ENCODE peak calls at places on chromosomes 5 and 9, in eight cellular contexts. One of them, this sample, is unnamed.

GRCh38 chr9:92713528-92713927 is 43.6 kb upstream of the IPPK start:
- DNase-seq in neural progenitor cell: no peak
- DNase-seq in HCT116: no peak
- DNase-seq in astrocyte: no peak
- DNase-seq in PC-3: no peak
- DNase-seq in GM23248: no peak
- DNase-seq in fibroblast of lung: no peak
- DNase-seq in hepatocyte: no peak
- DNase-seq in this sample: no peak

GRCh38 chr9:120916573-120916972 is 10.0 kb downstream of the TRAF1 start:
- DNase-seq in neural progenitor cell: no peak
- DNase-seq in HCT116: no peak
- DNase-seq in astrocyte: no peak
- DNase-seq in PC-3: no peak
- DNase-seq in GM23248: peak
- DNase-seq in fibroblast of lung: peak
- DNase-seq in hepatocyte: peak
- DNase-seq in this sample: no peak

GRCh38 chr5:386432-387341 is 56.3 kb upstream of the EXOC3 start:
- DNase-seq in neural progenitor cell: no peak
- DNase-seq in HCT116: no peak
- DNase-seq in astrocyte: no peak
- DNase-seq in PC-3: peak
- DNase-seq in GM23248: no peak
- DNase-seq in fibroblast of lung: peak
- DNase-seq in hepatocyte: peak
- DNase-seq in this sample: no peak

GRCh38 chr5:31196309-31196708 is 2.8 kb downstream of the CDH6 start:
- DNase-seq in neural progenitor cell: peak
- DNase-seq in HCT116: no peak
- DNase-seq in astrocyte: peak
- DNase-seq in PC-3: peak
- DNase-seq in GM23248: peak
- DNase-seq in fibroblast of lung: peak
- DNase-seq in hepatocyte: peak
- DNase-seq in this sample: no peak

GRCh38 chr5:76363385-76364261 is 39.5 kb upstream of the IQGAP2 start:
- DNase-seq in neural progenitor cell: no peak
- DNase-seq in HCT116: no peak
- DNase-seq in astrocyte: no peak
- DNase-seq in PC-3: no peak
- DNase-seq in GM23248: no peak
- DNase-seq in fibroblast of lung: peak
- DNase-seq in hepatocyte: no peak
- DNase-seq in this sample: no peak

GRCh38 chr5:96885518-96886338 is 9.4 kb downstream of the ERAP2 start:
- DNase-seq in neural progenitor cell: no peak
- DNase-seq in HCT116: no peak
- DNase-seq in astrocyte: peak
- DNase-seq in PC-3: no peak
- DNase-seq in GM23248: no peak
- DNase-seq in fibroblast of lung: no peak
- DNase-seq in hepatocyte: no peak
- DNase-seq in this sample: no peak

GRCh38 chr5:39623291-39623865 is 198.6 kb upstream of the DAB2 start:
- DNase-seq in neural progenitor cell: no peak
- DNase-seq in HCT116: no peak
- DNase-seq in astrocyte: no peak
- DNase-seq in PC-3: no peak
- DNase-seq in GM23248: no peak
- DNase-seq in fibroblast of lung: no peak
- DNase-seq in hepatocyte: no peak
- DNase-seq in this sample: no peak

GRCh38 chr5:61051267-61051666 is 106.3 kb downstream of the NDUFAF2 start:
- DNase-seq in neural progenitor cell: no peak
- DNase-seq in HCT116: peak
- DNase-seq in astrocyte: peak
- DNase-seq in PC-3: peak
- DNase-seq in GM23248: peak
- DNase-seq in fibroblast of lung: peak
- DNase-seq in hepatocyte: peak
- DNase-seq in this sample: peak

GRCh38 chr5:39716532-39716971 is 291.8 kb upstream of the DAB2 start:
- DNase-seq in neural progenitor cell: peak
- DNase-seq in HCT116: peak
- DNase-seq in astrocyte: peak
- DNase-seq in PC-3: peak
- DNase-seq in GM23248: peak
- DNase-seq in fibroblast of lung: peak
- DNase-seq in hepatocyte: peak
- DNase-seq in this sample: peak

GRCh38 chr5:178319541-178320041 is 87.0 kb upstream of the PHYKPL start:
- DNase-seq in neural progenitor cell: no peak
- DNase-seq in HCT116: no peak
- DNase-seq in astrocyte: no peak
- DNase-seq in PC-3: no peak
- DNase-seq in GM23248: no peak
- DNase-seq in fibroblast of lung: no peak
- DNase-seq in hepatocyte: no peak
- DNase-seq in this sample: no peak

GRCh38 chr9:110178281-110178680 is 29.7 kb downstream of the C9orf152 start:
- DNase-seq in neural progenitor cell: no peak
- DNase-seq in HCT116: no peak
- DNase-seq in astrocyte: no peak
- DNase-seq in PC-3: peak
- DNase-seq in GM23248: no peak
- DNase-seq in fibroblast of lung: no peak
- DNase-seq in hepatocyte: no peak
- DNase-seq in this sample: peak

GRCh38 chr5:34695275-34696032 is 39.3 kb downstream of the RAI14 start:
- DNase-seq in neural progenitor cell: no peak
- DNase-seq in HCT116: no peak
- DNase-seq in astrocyte: no peak
- DNase-seq in PC-3: no peak
- DNase-seq in GM23248: peak
- DNase-seq in fibroblast of lung: no peak
- DNase-seq in hepatocyte: no peak
- DNase-seq in this sample: no peak

GRCh38 chr9:110977259-110977709 is 61.0 kb downstream of the LPAR1 start:
- DNase-seq in neural progenitor cell: no peak
- DNase-seq in HCT116: peak
- DNase-seq in astrocyte: peak
- DNase-seq in PC-3: peak
- DNase-seq in GM23248: peak
- DNase-seq in fibroblast of lung: peak
- DNase-seq in hepatocyte: no peak
- DNase-seq in this sample: peak

GRCh38 chr5:35811108-35811741 is 45.5 kb upstream of the IL7R start:
- DNase-seq in neural progenitor cell: no peak
- DNase-seq in HCT116: no peak
- DNase-seq in astrocyte: peak
- DNase-seq in PC-3: peak
- DNase-seq in GM23248: peak
- DNase-seq in fibroblast of lung: no peak
- DNase-seq in hepatocyte: no peak
- DNase-seq in this sample: peak

GRCh38 chr5:68041293-68041692 is 174.3 kb upstream of the PIK3R1 start:
- DNase-seq in neural progenitor cell: no peak
- DNase-seq in HCT116: no peak
- DNase-seq in astrocyte: no peak
- DNase-seq in PC-3: no peak
- DNase-seq in GM23248: no peak
- DNase-seq in fibroblast of lung: no peak
- DNase-seq in hepatocyte: no peak
- DNase-seq in this sample: no peak

GRCh38 chr9:119986205-119986604 is 593.8 kb downstream of the CDK5RAP2 start:
- DNase-seq in neural progenitor cell: no peak
- DNase-seq in HCT116: no peak
- DNase-seq in astrocyte: no peak
- DNase-seq in PC-3: no peak
- DNase-seq in GM23248: no peak
- DNase-seq in fibroblast of lung: no peak
- DNase-seq in hepatocyte: no peak
- DNase-seq in this sample: no peak

GRCh38 chr5:14696057-14696456 is 31.5 kb downstream of the OTULIN start:
- DNase-seq in neural progenitor cell: no peak
- DNase-seq in HCT116: no peak
- DNase-seq in astrocyte: no peak
- DNase-seq in PC-3: no peak
- DNase-seq in GM23248: peak
- DNase-seq in fibroblast of lung: no peak
- DNase-seq in hepatocyte: no peak
- DNase-seq in this sample: no peak

GRCh38 chr9:93248373-93248772 is 64.4 kb downstream of the WNK2 start:
- DNase-seq in neural progenitor cell: no peak
- DNase-seq in HCT116: no peak
- DNase-seq in astrocyte: no peak
- DNase-seq in PC-3: no peak
- DNase-seq in GM23248: no peak
- DNase-seq in fibroblast of lung: no peak
- DNase-seq in hepatocyte: no peak
- DNase-seq in this sample: no peak

GRCh38 chr5:172414618-172415599 is 39.4 kb downstream of the SH3PXD2B start:
- DNase-seq in neural progenitor cell: no peak
- DNase-seq in HCT116: no peak
- DNase-seq in astrocyte: no peak
- DNase-seq in PC-3: peak
- DNase-seq in GM23248: peak
- DNase-seq in fibroblast of lung: no peak
- DNase-seq in hepatocyte: peak
- DNase-seq in this sample: no peak

GRCh38 chr9:95283678-95284077 is 33.8 kb downstream of the FANCC start:
- DNase-seq in neural progenitor cell: no peak
- DNase-seq in HCT116: no peak
- DNase-seq in astrocyte: no peak
- DNase-seq in PC-3: peak
- DNase-seq in GM23248: peak
- DNase-seq in fibroblast of lung: no peak
- DNase-seq in hepatocyte: no peak
- DNase-seq in this sample: no peak

GRCh38 chr9:71733176-71733575 is 35.1 kb downstream of the CEMIP2 start:
- DNase-seq in neural progenitor cell: no peak
- DNase-seq in HCT116: no peak
- DNase-seq in astrocyte: peak
- DNase-seq in PC-3: no peak
- DNase-seq in GM23248: peak
- DNase-seq in fibroblast of lung: no peak
- DNase-seq in hepatocyte: no peak
- DNase-seq in this sample: peak

GRCh38 chr5:141245250-141245717 is at the start of gene PCDHB15:
- DNase-seq in neural progenitor cell: peak
- DNase-seq in HCT116: no peak
- DNase-seq in astrocyte: peak
- DNase-seq in PC-3: no peak
- DNase-seq in GM23248: peak
- DNase-seq in fibroblast of lung: peak
- DNase-seq in hepatocyte: no peak
- DNase-seq in this sample: peak

GRCh38 chr5:107772418-107773310 is 101.9 kb upstream of the EFNA5 start:
- DNase-seq in neural progenitor cell: peak
- DNase-seq in HCT116: no peak
- DNase-seq in astrocyte: no peak
- DNase-seq in PC-3: no peak
- DNase-seq in GM23248: no peak
- DNase-seq in fibroblast of lung: no peak
- DNase-seq in hepatocyte: peak
- DNase-seq in this sample: no peak

GRCh38 chr9:73613092-73613701 is 461.5 kb downstream of the ANXA1 start:
- DNase-seq in neural progenitor cell: no peak
- DNase-seq in HCT116: no peak
- DNase-seq in astrocyte: peak
- DNase-seq in PC-3: no peak
- DNase-seq in GM23248: no peak
- DNase-seq in fibroblast of lung: no peak
- DNase-seq in hepatocyte: no peak
- DNase-seq in this sample: no peak

GRCh38 chr9:108274971-108275370 is 580.8 kb downstream of the ACTL7B start:
- DNase-seq in neural progenitor cell: no peak
- DNase-seq in HCT116: no peak
- DNase-seq in astrocyte: no peak
- DNase-seq in PC-3: no peak
- DNase-seq in GM23248: no peak
- DNase-seq in fibroblast of lung: no peak
- DNase-seq in hepatocyte: no peak
- DNase-seq in this sample: no peak

GRCh38 chr9:36144322-36145206 is 8.0 kb downstream of the GLIPR2 start:
- DNase-seq in neural progenitor cell: no peak
- DNase-seq in HCT116: no peak
- DNase-seq in astrocyte: no peak
- DNase-seq in PC-3: no peak
- DNase-seq in GM23248: no peak
- DNase-seq in fibroblast of lung: no peak
- DNase-seq in hepatocyte: no peak
- DNase-seq in this sample: no peak
- H3K27ac ChIP-seq in neural progenitor cell: no peak
- H3K27ac ChIP-seq in HCT116: no peak
- H3K27ac ChIP-seq in astrocyte: no peak
- H3K27ac ChIP-seq in PC-3: no peak
- H3K27ac ChIP-seq in GM23248: no peak
- H3K27ac ChIP-seq in fibroblast of lung: no peak
- H3K27ac ChIP-seq in hepatocyte: no peak
- H3K27ac ChIP-seq in this sample: no peak

GRCh38 chr9:69324549-69325401 is at the start of gene ENTREP1:
- DNase-seq in neural progenitor cell: peak
- DNase-seq in HCT116: peak
- DNase-seq in astrocyte: peak
- DNase-seq in PC-3: peak
- DNase-seq in GM23248: peak
- DNase-seq in fibroblast of lung: peak
- DNase-seq in hepatocyte: peak
- DNase-seq in this sample: peak
- TF ChIP-seq EZH2 in neural progenitor cell: peak
- TF ChIP-seq EZH2 in HCT116: no peak
- TF ChIP-seq EZH2 in astrocyte: peak
- TF ChIP-seq EZH2 in PC-3: no peak
- TF ChIP-seq EZH2 in GM23248: no peak
- TF ChIP-seq EZH2 in fibroblast of lung: peak
- TF ChIP-seq EZH2 in hepatocyte: no peak
- TF ChIP-seq EZH2 in this sample: peak

GRCh38 chr9:91419222-91420191 is 4.1 kb downstream of the NFIL3 start:
- DNase-seq in neural progenitor cell: no peak
- DNase-seq in HCT116: peak
- DNase-seq in astrocyte: peak
- DNase-seq in PC-3: peak
- DNase-seq in GM23248: peak
- DNase-seq in fibroblast of lung: peak
- DNase-seq in hepatocyte: peak
- DNase-seq in this sample: peak
- H3K27ac ChIP-seq in neural progenitor cell: no peak
- H3K27ac ChIP-seq in HCT116: peak
- H3K27ac ChIP-seq in astrocyte: peak
- H3K27ac ChIP-seq in PC-3: peak
- H3K27ac ChIP-seq in GM23248: peak
- H3K27ac ChIP-seq in fibroblast of lung: peak
- H3K27ac ChIP-seq in hepatocyte: peak
- H3K27ac ChIP-seq in this sample: no peak

DNA sequence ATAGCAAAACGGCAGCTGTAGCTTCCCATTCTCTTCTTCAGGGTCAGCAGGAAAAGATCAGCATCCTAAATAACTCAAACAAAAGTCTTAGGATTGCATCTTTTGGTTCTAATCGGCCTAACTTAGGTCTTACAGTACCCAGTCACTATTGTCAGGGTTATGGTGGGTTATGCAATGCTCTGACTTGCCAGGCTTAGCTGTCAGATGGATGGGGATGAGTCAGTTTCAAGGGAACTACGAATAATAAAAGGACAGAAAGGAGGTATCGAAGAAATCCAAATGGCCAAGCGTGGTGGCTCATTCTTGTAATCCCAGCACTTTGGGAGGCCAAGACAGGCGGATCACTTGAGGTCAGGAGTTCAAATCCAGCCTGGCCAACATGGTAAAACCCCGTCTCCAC is 46.5 kb downstream of the PPP1R2B start:
- DNase-seq in neural progenitor cell: no peak
- DNase-seq in HCT116: no peak
- DNase-seq in astrocyte: no peak
- DNase-seq in PC-3: peak
- DNase-seq in GM23248: no peak
- DNase-seq in fibroblast of lung: no peak
- DNase-seq in hepatocyte: no peak
- DNase-seq in this sample: no peak
- TF ChIP-seq EZH2 in neural progenitor cell: no peak
- TF ChIP-seq EZH2 in HCT116: no peak
- TF ChIP-seq EZH2 in astrocyte: no peak
- TF ChIP-seq EZH2 in PC-3: no peak
- TF ChIP-seq EZH2 in GM23248: no peak
- TF ChIP-seq EZH2 in fibroblast of lung: no peak
- TF ChIP-seq EZH2 in hepatocyte: no peak
- TF ChIP-seq EZH2 in this sample: no peak